ENCODE peak calls at places on chromosome 21, in four cellular contexts. One of them, this sample, is unnamed.

GRCh38 chr21:44052071-44052829 is 40.1 kb downstream of the TRAPPC10 start:
- DNase-seq in T-cell: no peak
- DNase-seq in non-pigmented ciliary epithelial cell: no peak
- DNase-seq in cardiac muscle cell: no peak
- DNase-seq in this sample: peak

GRCh38 chr21:37419228-37419906 is 52.8 kb downstream of the DYRK1A start:
- DNase-seq in T-cell: no peak
- DNase-seq in non-pigmented ciliary epithelial cell: no peak
- DNase-seq in cardiac muscle cell: no peak
- DNase-seq in this sample: no peak

GRCh38 chr21:20789696-20790095 is 208.5 kb upstream of the NCAM2 start:
- DNase-seq in T-cell: no peak
- DNase-seq in non-pigmented ciliary epithelial cell: no peak
- DNase-seq in cardiac muscle cell: no peak
- DNase-seq in this sample: no peak

GRCh38 chr21:43667191-43667904 is 8.0 kb downstream of the RRP1B start:
- DNase-seq in T-cell: no peak
- DNase-seq in non-pigmented ciliary epithelial cell: no peak
- DNase-seq in cardiac muscle cell: no peak
- DNase-seq in this sample: no peak

GRCh38 chr21:44869860-44870747 is 3.4 kb downstream of the PTTG1IP start:
- DNase-seq in T-cell: no peak
- DNase-seq in non-pigmented ciliary epithelial cell: peak
- DNase-seq in cardiac muscle cell: no peak
- DNase-seq in this sample: peak

GRCh38 chr21:25457411-25457810 is 149.9 kb downstream of the MRPL39 start:
- DNase-seq in T-cell: no peak
- DNase-seq in non-pigmented ciliary epithelial cell: peak
- DNase-seq in cardiac muscle cell: no peak
- DNase-seq in this sample: no peak

GRCh38 chr21:44934276-44934675 is 5.6 kb upstream of the SLX9 start:
- DNase-seq in T-cell: no peak
- DNase-seq in non-pigmented ciliary epithelial cell: no peak
- DNase-seq in cardiac muscle cell: no peak
- DNase-seq in this sample: no peak

GRCh38 chr21:38254970-38255369 is 1.8 kb upstream of the KCNJ15 start:
- DNase-seq in T-cell: no peak
- DNase-seq in non-pigmented ciliary epithelial cell: no peak
- DNase-seq in cardiac muscle cell: no peak
- DNase-seq in this sample: no peak

GRCh38 chr21:17514124-17514481 is 1.3 kb downstream of the CXADR start:
- DNase-seq in T-cell: no peak
- DNase-seq in non-pigmented ciliary epithelial cell: no peak
- DNase-seq in cardiac muscle cell: peak
- DNase-seq in this sample: no peak

GRCh38 chr21:44357064-44357837 is 3.8 kb downstream of the TRPM2 start:
- DNase-seq in T-cell: no peak
- DNase-seq in non-pigmented ciliary epithelial cell: no peak
- DNase-seq in cardiac muscle cell: no peak
- DNase-seq in this sample: no peak

GRCh38 chr21:34983680-34984086 is 65.4 kb downstream of the RUNX1 start:
- DNase-seq in T-cell: no peak
- DNase-seq in non-pigmented ciliary epithelial cell: no peak
- DNase-seq in cardiac muscle cell: no peak
- DNase-seq in this sample: no peak

GRCh38 chr21:45852886-45853400 is 128.6 kb upstream of the COL6A1 start:
- DNase-seq in T-cell: no peak
- DNase-seq in non-pigmented ciliary epithelial cell: no peak
- DNase-seq in cardiac muscle cell: no peak
- DNase-seq in this sample: no peak

GRCh38 chr21:31888936-31889371 is 16.1 kb downstream of the HUNK start:
- DNase-seq in T-cell: no peak
- DNase-seq in non-pigmented ciliary epithelial cell: no peak
- DNase-seq in cardiac muscle cell: no peak
- DNase-seq in this sample: peak

GRCh38 chr21:26719750-26720149 is 125.5 kb downstream of the ADAMTS1 start:
- DNase-seq in T-cell: no peak
- DNase-seq in non-pigmented ciliary epithelial cell: no peak
- DNase-seq in cardiac muscle cell: no peak
- DNase-seq in this sample: no peak

GRCh38 chr21:14554948-14555347 is 8.8 kb upstream of the SAMSN1 start:
- DNase-seq in T-cell: no peak
- DNase-seq in non-pigmented ciliary epithelial cell: no peak
- DNase-seq in cardiac muscle cell: no peak
- DNase-seq in this sample: no peak

GRCh38 chr21:27329255-27329851 is 362.5 kb upstream of the ADAMTS5 start:
- DNase-seq in T-cell: no peak
- DNase-seq in non-pigmented ciliary epithelial cell: no peak
- DNase-seq in cardiac muscle cell: no peak
- DNase-seq in this sample: peak

GRCh38 chr21:45599146-45599581 is 44.4 kb upstream of the PCBP3 start:
- DNase-seq in T-cell: no peak
- DNase-seq in non-pigmented ciliary epithelial cell: no peak
- DNase-seq in cardiac muscle cell: no peak
- DNase-seq in this sample: no peak

GRCh38 chr21:46552274-46552673 is 52.6 kb downstream of the S100B start:
- DNase-seq in T-cell: peak
- DNase-seq in non-pigmented ciliary epithelial cell: no peak
- DNase-seq in cardiac muscle cell: no peak
- DNase-seq in this sample: no peak

GRCh38 chr21:37658994-37659458 is 257.2 kb downstream of the KCNJ6 start:
- DNase-seq in T-cell: no peak
- DNase-seq in non-pigmented ciliary epithelial cell: peak
- DNase-seq in cardiac muscle cell: no peak
- DNase-seq in this sample: peak

GRCh38 chr21:26437326-26438009 is 135.6 kb downstream of the CYYR1 start:
- DNase-seq in T-cell: peak
- DNase-seq in non-pigmented ciliary epithelial cell: no peak
- DNase-seq in cardiac muscle cell: no peak
- DNase-seq in this sample: no peak

GRCh38 chr21:37531402-37532042 is 164.9 kb downstream of the DYRK1A start:
- DNase-seq in T-cell: no peak
- DNase-seq in non-pigmented ciliary epithelial cell: no peak
- DNase-seq in cardiac muscle cell: no peak
- DNase-seq in this sample: no peak

GRCh38 chr21:36125513-36126121 is 9.3 kb upstream of the CBR3 start:
- DNase-seq in T-cell: peak
- DNase-seq in non-pigmented ciliary epithelial cell: no peak
- DNase-seq in cardiac muscle cell: peak
- DNase-seq in this sample: peak

This sample was measured in mucosa of gallbladder.